ENCODE peak calls at places on chromosomes 7 and 10, in eight cellular contexts. One of them, this sample, is unnamed.

GRCh38 chr10:22927661-22928403 is at the start of gene ARMC3:
- DNase-seq in left ventricle myocardium inferior: peak
- DNase-seq in hepatic stellate cell: peak
- DNase-seq in astrocyte of the spinal cord: peak
- DNase-seq in DMS153: no peak
- DNase-seq in ELR: peak
- DNase-seq in neural crest cell: peak
- DNase-seq in RCC 7860: no peak
- DNase-seq in this sample: peak

GRCh38 chr10:11795101-11795920 is 27.8 kb upstream of the PROSER2 start:
- DNase-seq in neural crest cell: no peak
- DNase-seq in hepatic stellate cell: no peak
- DNase-seq in astrocyte of the spinal cord: no peak
- DNase-seq in DMS153: no peak
- DNase-seq in RCC 7860: no peak
- DNase-seq in ELR: no peak
- DNase-seq in left ventricle myocardium inferior: no peak
- DNase-seq in this sample: peak

GRCh38 chr10:33241351-33241750 is 93.1 kb downstream of the NRP1 start:
- DNase-seq in astrocyte of the spinal cord: peak
- DNase-seq in left ventricle myocardium inferior: no peak
- DNase-seq in hepatic stellate cell: no peak
- DNase-seq in RCC 7860: peak
- DNase-seq in neural crest cell: no peak
- DNase-seq in ELR: no peak
- DNase-seq in DMS153: no peak
- DNase-seq in this sample: no peak

GRCh38 chr10:70561051-70561450 is 41.5 kb downstream of the PRF1 start:
- DNase-seq in astrocyte of the spinal cord: peak
- DNase-seq in RCC 7860: no peak
- DNase-seq in ELR: no peak
- DNase-seq in hepatic stellate cell: no peak
- DNase-seq in DMS153: no peak
- DNase-seq in left ventricle myocardium inferior: peak
- DNase-seq in neural crest cell: no peak
- DNase-seq in this sample: peak

GRCh38 chr7:118452128-118452527 is 227.6 kb downstream of the ANKRD7 start:
- DNase-seq in ELR: no peak
- DNase-seq in DMS153: no peak
- DNase-seq in left ventricle myocardium inferior: no peak
- DNase-seq in hepatic stellate cell: no peak
- DNase-seq in neural crest cell: no peak
- DNase-seq in astrocyte of the spinal cord: no peak
- DNase-seq in RCC 7860: no peak
- DNase-seq in this sample: no peak

GRCh38 chr7:91784469-91784868 is 96.0 kb downstream of the MTERF1 start:
- DNase-seq in ELR: peak
- DNase-seq in left ventricle myocardium inferior: no peak
- DNase-seq in hepatic stellate cell: peak
- DNase-seq in RCC 7860: peak
- DNase-seq in astrocyte of the spinal cord: peak
- DNase-seq in DMS153: peak
- DNase-seq in neural crest cell: no peak
- DNase-seq in this sample: no peak

GRCh38 chr10:78115135-78115853 is 81.6 kb downstream of the RPS24 start:
- DNase-seq in astrocyte of the spinal cord: no peak
- DNase-seq in ELR: no peak
- DNase-seq in hepatic stellate cell: no peak
- DNase-seq in neural crest cell: no peak
- DNase-seq in left ventricle myocardium inferior: no peak
- DNase-seq in RCC 7860: no peak
- DNase-seq in DMS153: no peak
- DNase-seq in this sample: no peak

GRCh38 chr7:26143298-26144044 is 8.5 kb upstream of the NFE2L3 start:
- DNase-seq in neural crest cell: no peak
- DNase-seq in left ventricle myocardium inferior: no peak
- DNase-seq in RCC 7860: no peak
- DNase-seq in ELR: peak
- DNase-seq in DMS153: no peak
- DNase-seq in astrocyte of the spinal cord: no peak
- DNase-seq in hepatic stellate cell: no peak
- DNase-seq in this sample: no peak

GRCh38 chr10:77320852-77321496 is 316.6 kb downstream of the KCNMA1 start:
- DNase-seq in astrocyte of the spinal cord: peak
- DNase-seq in neural crest cell: no peak
- DNase-seq in DMS153: no peak
- DNase-seq in hepatic stellate cell: peak
- DNase-seq in ELR: peak
- DNase-seq in left ventricle myocardium inferior: no peak
- DNase-seq in RCC 7860: no peak
- DNase-seq in this sample: no peak

GRCh38 chr10:16195178-16195769 is 241.5 kb upstream of the PTER start:
- DNase-seq in hepatic stellate cell: no peak
- DNase-seq in neural crest cell: no peak
- DNase-seq in RCC 7860: no peak
- DNase-seq in left ventricle myocardium inferior: no peak
- DNase-seq in ELR: no peak
- DNase-seq in DMS153: no peak
- DNase-seq in astrocyte of the spinal cord: no peak
- DNase-seq in this sample: no peak

GRCh38 chr10:68516766-68517165 is 10.6 kb downstream of the SLC25A16 start:
- DNase-seq in DMS153: no peak
- DNase-seq in astrocyte of the spinal cord: peak
- DNase-seq in left ventricle myocardium inferior: no peak
- DNase-seq in neural crest cell: no peak
- DNase-seq in hepatic stellate cell: no peak
- DNase-seq in ELR: peak
- DNase-seq in RCC 7860: no peak
- DNase-seq in this sample: no peak

GRCh38 chr10:106897631-106898161 is 266.8 kb downstream of the SORCS1 start:
- DNase-seq in hepatic stellate cell: no peak
- DNase-seq in DMS153: no peak
- DNase-seq in ELR: no peak
- DNase-seq in left ventricle myocardium inferior: peak
- DNase-seq in RCC 7860: no peak
- DNase-seq in astrocyte of the spinal cord: no peak
- DNase-seq in neural crest cell: no peak
- DNase-seq in this sample: no peak

GRCh38 chr10:35495521-35496238 is 109.5 kb upstream of the GJD4 start:
- DNase-seq in ELR: no peak
- DNase-seq in astrocyte of the spinal cord: peak
- DNase-seq in hepatic stellate cell: no peak
- DNase-seq in RCC 7860: no peak
- DNase-seq in DMS153: no peak
- DNase-seq in left ventricle myocardium inferior: no peak
- DNase-seq in neural crest cell: no peak
- DNase-seq in this sample: no peak

GRCh38 chr7:28920424-28920823 is 37.7 kb downstream of the TRIL start:
- DNase-seq in hepatic stellate cell: no peak
- DNase-seq in left ventricle myocardium inferior: no peak
- DNase-seq in DMS153: no peak
- DNase-seq in ELR: no peak
- DNase-seq in astrocyte of the spinal cord: no peak
- DNase-seq in RCC 7860: no peak
- DNase-seq in neural crest cell: no peak
- DNase-seq in this sample: no peak

GRCh38 chr10:29811751-29812427 is 177.1 kb upstream of the SVIL start:
- DNase-seq in left ventricle myocardium inferior: peak
- DNase-seq in hepatic stellate cell: peak
- DNase-seq in ELR: peak
- DNase-seq in astrocyte of the spinal cord: peak
- DNase-seq in DMS153: no peak
- DNase-seq in RCC 7860: peak
- DNase-seq in neural crest cell: no peak
- DNase-seq in this sample: peak

GRCh38 chr10:79022565-79023488 is 45.9 kb upstream of the ZMIZ1 start:
- DNase-seq in DMS153: no peak
- DNase-seq in RCC 7860: no peak
- DNase-seq in left ventricle myocardium inferior: peak
- DNase-seq in ELR: peak
- DNase-seq in neural crest cell: no peak
- DNase-seq in astrocyte of the spinal cord: peak
- DNase-seq in hepatic stellate cell: peak
- DNase-seq in this sample: peak

GRCh38 chr10:80412521-80412920 is 4.2 kb downstream of the PRXL2A start:
- DNase-seq in left ventricle myocardium inferior: no peak
- DNase-seq in RCC 7860: no peak
- DNase-seq in astrocyte of the spinal cord: no peak
- DNase-seq in neural crest cell: no peak
- DNase-seq in DMS153: no peak
- DNase-seq in hepatic stellate cell: no peak
- DNase-seq in ELR: no peak
- DNase-seq in this sample: no peak

GRCh38 chr7:158473946-158474345 is 113.7 kb downstream of the PTPRN2 start:
- DNase-seq in astrocyte of the spinal cord: no peak
- DNase-seq in neural crest cell: no peak
- DNase-seq in ELR: no peak
- DNase-seq in hepatic stellate cell: no peak
- DNase-seq in left ventricle myocardium inferior: no peak
- DNase-seq in RCC 7860: no peak
- DNase-seq in DMS153: no peak
- DNase-seq in this sample: no peak

GRCh38 chr7:37028909-37029440 is 304.7 kb upstream of the AOAH start:
- DNase-seq in left ventricle myocardium inferior: no peak
- DNase-seq in ELR: no peak
- DNase-seq in neural crest cell: no peak
- DNase-seq in astrocyte of the spinal cord: no peak
- DNase-seq in hepatic stellate cell: no peak
- DNase-seq in DMS153: no peak
- DNase-seq in RCC 7860: no peak
- DNase-seq in this sample: no peak

GRCh38 chr10:28432210-28432676 is 100.7 kb upstream of the WAC start:
- DNase-seq in DMS153: peak
- DNase-seq in RCC 7860: peak
- DNase-seq in ELR: peak
- DNase-seq in left ventricle myocardium inferior: peak
- DNase-seq in hepatic stellate cell: peak
- DNase-seq in neural crest cell: peak
- DNase-seq in astrocyte of the spinal cord: peak
- DNase-seq in this sample: peak

GRCh38 chr10:88165849-88166271 is 302.4 kb downstream of the PTEN start:
- DNase-seq in left ventricle myocardium inferior: no peak
- DNase-seq in astrocyte of the spinal cord: peak
- DNase-seq in RCC 7860: no peak
- DNase-seq in hepatic stellate cell: peak
- DNase-seq in DMS153: no peak
- DNase-seq in ELR: peak
- DNase-seq in neural crest cell: no peak
- DNase-seq in this sample: no peak

GRCh38 chr7:135320277-135320676 is 86.6 kb downstream of the STRA8 start:
- DNase-seq in RCC 7860: peak
- DNase-seq in hepatic stellate cell: peak
- DNase-seq in ELR: peak
- DNase-seq in left ventricle myocardium inferior: peak
- DNase-seq in neural crest cell: no peak
- DNase-seq in DMS153: peak
- DNase-seq in astrocyte of the spinal cord: peak
- DNase-seq in this sample: no peak

GRCh38 chr7:115707236-115707635 is 323.3 kb downstream of the TFEC start:
- DNase-seq in left ventricle myocardium inferior: no peak
- DNase-seq in RCC 7860: no peak
- DNase-seq in hepatic stellate cell: no peak
- DNase-seq in astrocyte of the spinal cord: peak
- DNase-seq in ELR: peak
- DNase-seq in neural crest cell: no peak
- DNase-seq in DMS153: peak
- DNase-seq in this sample: peak

GRCh38 chr10:78629773-78630172 is 439.0 kb upstream of the ZMIZ1 start:
- DNase-seq in hepatic stellate cell: no peak
- DNase-seq in astrocyte of the spinal cord: no peak
- DNase-seq in DMS153: no peak
- DNase-seq in RCC 7860: no peak
- DNase-seq in left ventricle myocardium inferior: no peak
- DNase-seq in neural crest cell: no peak
- DNase-seq in ELR: no peak
- DNase-seq in this sample: no peak

GRCh38 chr10:3838723-3839437 is 53.9 kb upstream of the KLF6 start:
- DNase-seq in ELR: peak
- DNase-seq in astrocyte of the spinal cord: peak
- DNase-seq in neural crest cell: no peak
- DNase-seq in DMS153: no peak
- DNase-seq in hepatic stellate cell: no peak
- DNase-seq in RCC 7860: peak
- DNase-seq in left ventricle myocardium inferior: no peak
- DNase-seq in this sample: no peak

GRCh38 chr7:75993689-75994387 is 557 bp downstream of the TMEM120A start:
- DNase-seq in hepatic stellate cell: peak
- DNase-seq in ELR: peak
- DNase-seq in DMS153: no peak
- DNase-seq in astrocyte of the spinal cord: peak
- DNase-seq in neural crest cell: peak
- DNase-seq in left ventricle myocardium inferior: peak
- DNase-seq in RCC 7860: peak
- DNase-seq in this sample: peak

GRCh38 chr10:112057072-112057471 is 126.5 kb downstream of the GPAM start:
- DNase-seq in ELR: no peak
- DNase-seq in neural crest cell: no peak
- DNase-seq in DMS153: no peak
- DNase-seq in astrocyte of the spinal cord: no peak
- DNase-seq in RCC 7860: no peak
- DNase-seq in hepatic stellate cell: no peak
- DNase-seq in left ventricle myocardium inferior: no peak
- DNase-seq in this sample: no peak

GRCh38 chr10:11936389-11937152 is 106.0 kb downstream of the UPF2 start:
- DNase-seq in RCC 7860: no peak
- DNase-seq in astrocyte of the spinal cord: no peak
- DNase-seq in neural crest cell: no peak
- DNase-seq in DMS153: no peak
- DNase-seq in left ventricle myocardium inferior: no peak
- DNase-seq in hepatic stellate cell: no peak
- DNase-seq in ELR: no peak
- DNase-seq in this sample: no peak

GRCh38 chr7:47498229-47499056 is 83.5 kb downstream of the TNS3 start:
- DNase-seq in neural crest cell: no peak
- DNase-seq in hepatic stellate cell: no peak
- DNase-seq in astrocyte of the spinal cord: no peak
- DNase-seq in left ventricle myocardium inferior: no peak
- DNase-seq in DMS153: no peak
- DNase-seq in ELR: no peak
- DNase-seq in RCC 7860: no peak
- DNase-seq in this sample: peak

GRCh38 chr7:9264395-9264794 is 831.0 kb downstream of the NXPH1 start:
- DNase-seq in RCC 7860: no peak
- DNase-seq in neural crest cell: no peak
- DNase-seq in hepatic stellate cell: no peak
- DNase-seq in astrocyte of the spinal cord: no peak
- DNase-seq in left ventricle myocardium inferior: no peak
- DNase-seq in DMS153: no peak
- DNase-seq in ELR: no peak
- DNase-seq in this sample: no peak

GRCh38 chr7:143514487-143514886 is 36.8 kb downstream of the TAS2R41 start:
- DNase-seq in left ventricle myocardium inferior: no peak
- DNase-seq in DMS153: no peak
- DNase-seq in neural crest cell: no peak
- DNase-seq in RCC 7860: no peak
- DNase-seq in astrocyte of the spinal cord: no peak
- DNase-seq in hepatic stellate cell: no peak
- DNase-seq in ELR: no peak
- DNase-seq in this sample: no peak

GRCh38 chr7:50481867-50482266 is 31.7 kb upstream of the FIGNL1 start:
- DNase-seq in DMS153: no peak
- DNase-seq in ELR: no peak
- DNase-seq in left ventricle myocardium inferior: no peak
- DNase-seq in hepatic stellate cell: no peak
- DNase-seq in astrocyte of the spinal cord: no peak
- DNase-seq in RCC 7860: no peak
- DNase-seq in neural crest cell: no peak
- DNase-seq in this sample: peak

GRCh38 chr10:32167450-32167849 is 111.2 kb upstream of the KIF5B start:
- DNase-seq in hepatic stellate cell: no peak
- DNase-seq in RCC 7860: no peak
- DNase-seq in left ventricle myocardium inferior: no peak
- DNase-seq in DMS153: no peak
- DNase-seq in neural crest cell: no peak
- DNase-seq in ELR: no peak
- DNase-seq in astrocyte of the spinal cord: no peak
- DNase-seq in this sample: no peak

This sample was measured in Caco-2.